ENCODE peak calls at places on chromosomes 11 and 22, in four cellular contexts. Y is body of pancreas; M is mammary epithelial cell; Z is naive thymus-derived CD4-positive, alpha-beta T cell. V is an unnamed sample.

GRCh38 chr11:73308963-73309960 is 1.2 kb downstream of the ARHGEF17 start:
- DNase-seq in Y (peak), M (peak), Z (no peak), V (no peak)

GRCh38 chr11:34050967-34051348 is 573 bp upstream of the CAPRIN1 start:
- DNase-seq in Y (no peak), M (peak), Z (no peak), V (no peak)

GRCh38 chr11:116199182-116199581 is 573.6 kb downstream of the BUD13 start:
- DNase-seq in Y (no peak), M (no peak), Z (no peak), V (no peak)

GRCh38 chr22:35752172-35752832 is 34.6 kb downstream of the APOL5 start:
- DNase-seq in Y (no peak), M (no peak), Z (no peak), V (no peak)

GRCh38 chr11:86678823-86679222 is 6.4 kb upstream of the ME3 start:
- DNase-seq in Y (no peak), M (peak), Z (no peak), V (no peak)

GRCh38 chr22:40728731-40729189 is 49.5 kb downstream of the MCHR1 start:
- DNase-seq in Y (no peak), M (peak), Z (peak), V (peak)

GRCh38 chr22:32106930-32107329 is 52.2 kb downstream of the C22orf42 start:
- DNase-seq in Y (no peak), M (peak), Z (no peak), V (peak)

GRCh38 chr22:31400023-31400397 is 606 bp downstream of the DRG1 start:
- DNase-seq in Y (no peak), M (no peak), Z (no peak), V (no peak)

GRCh38 chr11:68212421-68213134 is 518 bp downstream of the KMT5B start:
- DNase-seq in Y (peak), M (peak), Z (peak), V (peak)

GRCh38 chr11:106540001-106540400 is 462.5 kb downstream of the AASDHPPT start:
- DNase-seq in Y (no peak), M (peak), Z (no peak), V (no peak)

GRCh38 chr11:67056640-67057409 is at the start of gene RHOD:
- DNase-seq in Y (peak), M (peak), Z (peak), V (no peak)

GRCh38 chr11:25838918-25839611 is 492.9 kb upstream of the ANO3 start:
- DNase-seq in Y (no peak), M (no peak), Z (no peak), V (no peak)

GRCh38 chr22:42533638-42533977 is 14.0 kb upstream of the RRP7A start:
- DNase-seq in Y (no peak), M (no peak), Z (no peak), V (no peak)

GRCh38 chr11:64084146-64084961 is 48.6 kb downstream of the FLRT1 start:
- DNase-seq in Y (no peak), M (no peak), Z (no peak), V (no peak)

GRCh38 chr11:66950113-66950535 is 8.1 kb downstream of the PC start:
- DNase-seq in Y (peak), M (peak), Z (no peak), V (no peak)

GRCh38 chr22:35894464-35894878 is 134.2 kb downstream of the RBFOX2 start:
- DNase-seq in Y (no peak), M (peak), Z (no peak), V (no peak)

GRCh38 chr11:110128161-110128560 is 35.0 kb downstream of the ZC3H12C start:
- DNase-seq in Y (no peak), M (no peak), Z (no peak), V (no peak)

GRCh38 chr11:15816996-15817395 is 539.4 kb downstream of the SOX6 start:
- DNase-seq in Y (no peak), M (no peak), Z (no peak), V (no peak)

GRCh38 chr11:82732348-82732733 is 1.3 kb downstream of the FAM181B start:
- DNase-seq in Y (no peak), M (no peak), Z (no peak), V (no peak)

GRCh38 chr22:41357191-41357590 is 24.6 kb upstream of the TEF start:
- DNase-seq in Y (no peak), M (no peak), Z (no peak), V (no peak)

GRCh38 chr11:11279956-11280689 is 72.9 kb downstream of the CSNK2A3 start:
- DNase-seq in Y (no peak), M (no peak), Z (no peak), V (peak)

GRCh38 chr22:17920145-17920605 is 104.2 kb downstream of the MICAL3 start:
- DNase-seq in Y (no peak), M (peak), Z (no peak), V (no peak)

GRCh38 chr11:71236836-71237475 is 15.4 kb downstream of the SHANK2 start:
- DNase-seq in Y (peak), M (no peak), Z (no peak), V (no peak)

GRCh38 chr22:31532060-31532459 is 35.7 kb downstream of the SFI1 start:
- DNase-seq in Y (no peak), M (no peak), Z (no peak), V (no peak)

GRCh38 chr22:44210721-44211120 is 30.0 kb downstream of the PARVG start:
- DNase-seq in Y (no peak), M (no peak), Z (no peak), V (no peak)

GRCh38 chr22:43631846-43632245 is 180.3 kb downstream of the EFCAB6 start:
- DNase-seq in Y (no peak), M (no peak), Z (no peak), V (no peak)

GRCh38 chr11:64071849-64072248 is 36.1 kb downstream of the FLRT1 start:
- DNase-seq in Y (no peak), M (no peak), Z (no peak), V (no peak)

GRCh38 chr11:20090654-20091374 is 69.5 kb downstream of the DBX1 start:
- DNase-seq in Y (no peak), M (no peak), Z (no peak), V (no peak)

GRCh38 chr11:93537767-93538261 is 5.4 kb downstream of the SMCO4 start:
- DNase-seq in Y (no peak), M (peak), Z (no peak), V (no peak)

GRCh38 chr11:91295591-91295990 is 929.0 kb upstream of the FAT3 start:
- DNase-seq in Y (no peak), M (no peak), Z (no peak), V (no peak)

GRCh38 chr11:8192016-8192895 is 23.4 kb upstream of the RIC3 start:
- DNase-seq in Y (peak), M (peak), Z (peak), V (peak)

GRCh38 chr11:73651252-73651651 is 4.9 kb downstream of the PLEKHB1 start:
- DNase-seq in Y (no peak), M (no peak), Z (no peak), V (no peak)

GRCh38 chr22:44543781-44544181 is 45.7 kb upstream of the RTL6 start:
- DNase-seq in Y (no peak), M (no peak), Z (no peak), V (no peak)

GRCh38 chr22:17152340-17152739 is 6.7 kb downstream of the HDHD5 start:
- DNase-seq in Y (no peak), M (no peak), Z (no peak), V (no peak)

GRCh38 chr11:81989093-81989492 is 744.6 kb downstream of the FAM181B start:
- DNase-seq in Y (no peak), M (peak), Z (no peak), V (no peak)

GRCh38 chr11:72232260-72233055 is 7.9 kb downstream of the INPPL1 start:
- DNase-seq in Y (no peak), M (no peak), Z (no peak), V (no peak)

GRCh38 chr11:116257092-116257491 is 515.7 kb downstream of the BUD13 start:
- DNase-seq in Y (no peak), M (no peak), Z (no peak), V (no peak)

GRCh38 chr11:75334976-75335375 is 16.5 kb downstream of the ARRB1 start:
- DNase-seq in Y (no peak), M (no peak), Z (no peak), V (no peak)
- H3K4me3 ChIP-seq in Y (no peak), M (no peak), Z (no peak), V (no peak)

GRCh38 chr22:46079861-46080821 is 70.2 kb upstream of the PPARA start:
- DNase-seq in Y (peak), M (peak), Z (no peak), V (no peak)
- H3K4me3 ChIP-seq in Y (no peak), M (peak), Z (no peak), V (no peak)

GRCh38 chr22:24398409-24398808 is 29.0 kb upstream of the ADORA2A start:
- DNase-seq in Y (no peak), M (no peak), Z (no peak), V (no peak)

GRCh38 chr22:24402460-24403192 is 24.8 kb upstream of the ADORA2A start:
- DNase-seq in Y (peak), M (peak), Z (no peak), V (no peak)

GRCh38 chr22:24401824-24402434 is 25.5 kb upstream of the ADORA2A start:
- DNase-seq in Y (no peak), M (no peak), Z (no peak), V (no peak)

GRCh38 chr22:24400037-24400725 is 27.2 kb upstream of the ADORA2A start:
- DNase-seq in Y (no peak), M (no peak), Z (no peak), V (no peak)

GRCh38 chr22:24400726-24401596 is 26.4 kb upstream of the ADORA2A start:
- DNase-seq in Y (no peak), M (no peak), Z (no peak), V (no peak)
- H3K4me3 ChIP-seq in Y (no peak), M (no peak), Z (no peak), V (no peak)

DNA sequence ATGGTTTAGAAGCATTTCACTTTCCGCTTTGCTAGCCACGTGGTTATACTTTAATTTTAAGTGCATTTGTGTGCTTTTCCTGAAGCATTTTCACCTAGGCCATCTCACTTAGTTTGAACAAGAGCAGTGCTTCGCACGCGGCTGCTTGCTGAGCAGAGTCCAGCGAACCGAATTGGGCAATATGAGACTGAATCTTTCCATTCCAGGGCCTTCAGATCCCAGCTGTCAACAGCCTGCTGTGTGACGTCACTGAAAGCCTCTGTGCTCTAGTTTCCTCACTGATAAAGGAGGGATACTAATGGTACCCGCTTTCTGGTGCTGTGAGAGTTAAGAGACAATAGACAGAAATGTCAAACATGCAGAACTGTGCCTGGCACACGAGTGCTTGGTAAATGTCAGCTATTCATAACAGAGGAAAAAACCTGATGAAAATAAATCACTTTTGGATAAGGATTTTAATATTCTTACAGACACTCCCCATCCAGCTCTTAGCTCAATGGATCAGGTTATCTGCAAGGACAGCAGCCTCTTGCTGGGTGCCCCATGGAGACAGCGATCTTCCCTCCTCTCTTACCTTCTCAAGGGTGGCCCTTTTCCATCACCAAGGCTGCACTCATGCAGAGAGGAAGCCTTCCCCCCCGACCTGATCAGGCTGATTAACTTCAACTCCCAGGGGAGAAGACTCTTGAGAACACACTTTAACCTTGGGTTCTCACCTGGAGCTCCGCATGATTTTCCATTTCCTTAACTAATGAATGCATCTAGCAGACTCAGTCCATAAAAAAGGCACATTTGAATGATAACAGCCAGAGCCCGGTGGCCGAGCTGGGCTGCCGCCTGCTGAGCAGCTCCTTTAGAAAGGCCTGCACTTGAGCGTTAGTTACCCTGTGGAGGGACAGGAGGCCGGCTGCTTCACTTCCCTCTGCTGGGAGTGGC is 3.5 kb upstream of the GLB1L3 start:
- DNase-seq in Y (no peak), M (no peak), Z (no peak), V (no peak)
- H3K4me3 ChIP-seq in Y (no peak), M (no peak), Z (no peak), V (peak)

GRCh38 chr11:79274636-79275315 is 166.1 kb downstream of the TENM4 start:
- DNase-seq in Y (no peak), M (no peak), Z (no peak), V (no peak)
- H3K4me3 ChIP-seq in Y (no peak), M (no peak), Z (no peak), V (no peak)

GRCh38 chr11:60950933-60951610 is 904 bp downstream of the SLC15A3 start:
- DNase-seq in Y (no peak), M (no peak), Z (peak), V (no peak)

GRCh38 chr11:60952742-60953170 is 780 bp upstream of the SLC15A3 start:
- DNase-seq in Y (no peak), M (no peak), Z (no peak), V (no peak)

GRCh38 chr11:60951611-60951908 is 416 bp downstream of the SLC15A3 start:
- DNase-seq in Y (no peak), M (no peak), Z (no peak), V (no peak)

GRCh38 chr11:60953781-60954180 is 1.8 kb upstream of the SLC15A3 start:
- DNase-seq in Y (no peak), M (no peak), Z (no peak), V (no peak)

GRCh38 chr11:60951909-60952741 is at the start of gene SLC15A3:
- DNase-seq in Y (no peak), M (no peak), Z (peak), V (no peak)
- H3K4me3 ChIP-seq in Y (no peak), M (no peak), Z (peak), V (no peak)

DNA sequence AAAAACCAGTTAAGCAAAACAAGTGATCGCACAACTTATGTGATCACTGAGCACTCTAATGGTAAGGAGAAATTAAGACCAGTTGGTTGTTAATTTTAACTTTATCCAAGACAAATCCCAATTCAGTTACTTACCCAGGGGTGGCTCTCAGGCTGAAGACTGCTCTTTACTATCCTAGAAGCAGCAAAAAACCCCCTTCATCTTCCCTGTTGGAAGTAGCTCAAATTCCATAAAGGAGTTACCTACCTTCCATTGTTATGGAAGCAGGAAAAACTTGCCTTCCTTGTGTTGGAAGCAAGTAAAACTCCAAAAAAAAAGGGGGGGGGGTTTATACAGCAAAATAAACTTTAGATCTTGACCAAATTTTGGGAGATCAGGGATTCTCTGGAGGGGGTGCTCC is 5.2 kb upstream of the MRPL16 start:
- DNase-seq in Y (no peak), M (no peak), Z (no peak), V (no peak)
- H3K4me3 ChIP-seq in Y (no peak), M (no peak), Z (no peak), V (no peak)

GRCh38 chr11:21641839-21642238 is 551.0 kb upstream of the ANO5 start:
- DNase-seq in Y (no peak), M (no peak), Z (no peak), V (no peak)

GRCh38 chr11:21635359-21635758 is 557.5 kb upstream of the ANO5 start:
- DNase-seq in Y (no peak), M (no peak), Z (no peak), V (no peak)

GRCh38 chr11:21646351-21646750 is 546.5 kb upstream of the ANO5 start:
- DNase-seq in Y (no peak), M (no peak), Z (no peak), V (no peak)

GRCh38 chr11:21636561-21636960 is 556.3 kb upstream of the ANO5 start:
- DNase-seq in Y (no peak), M (no peak), Z (no peak), V (no peak)

DNA sequence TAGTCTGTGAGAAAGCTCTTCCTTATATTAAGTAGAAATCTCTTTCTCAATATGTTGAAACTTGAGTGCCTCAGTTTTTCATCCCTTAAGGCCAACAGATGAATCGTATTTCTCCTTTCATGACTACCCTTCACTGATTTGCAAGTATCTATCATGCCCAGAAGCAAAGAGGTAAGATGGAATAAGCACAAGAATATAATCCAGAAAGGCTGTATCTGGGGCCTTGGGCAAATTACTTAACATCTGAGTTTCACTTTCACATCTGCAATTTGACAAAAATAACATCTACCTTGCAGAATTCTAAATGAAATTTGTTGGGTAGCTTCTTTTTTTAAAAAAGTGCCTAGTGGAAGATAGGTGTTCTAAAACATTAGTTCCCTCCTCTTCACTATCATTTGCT is 552.4 kb upstream of the ANO5 start:
- DNase-seq in Y (no peak), M (no peak), Z (no peak), V (no peak)
- H3K4me3 ChIP-seq in Y (no peak), M (no peak), Z (no peak), V (no peak)

DNA sequence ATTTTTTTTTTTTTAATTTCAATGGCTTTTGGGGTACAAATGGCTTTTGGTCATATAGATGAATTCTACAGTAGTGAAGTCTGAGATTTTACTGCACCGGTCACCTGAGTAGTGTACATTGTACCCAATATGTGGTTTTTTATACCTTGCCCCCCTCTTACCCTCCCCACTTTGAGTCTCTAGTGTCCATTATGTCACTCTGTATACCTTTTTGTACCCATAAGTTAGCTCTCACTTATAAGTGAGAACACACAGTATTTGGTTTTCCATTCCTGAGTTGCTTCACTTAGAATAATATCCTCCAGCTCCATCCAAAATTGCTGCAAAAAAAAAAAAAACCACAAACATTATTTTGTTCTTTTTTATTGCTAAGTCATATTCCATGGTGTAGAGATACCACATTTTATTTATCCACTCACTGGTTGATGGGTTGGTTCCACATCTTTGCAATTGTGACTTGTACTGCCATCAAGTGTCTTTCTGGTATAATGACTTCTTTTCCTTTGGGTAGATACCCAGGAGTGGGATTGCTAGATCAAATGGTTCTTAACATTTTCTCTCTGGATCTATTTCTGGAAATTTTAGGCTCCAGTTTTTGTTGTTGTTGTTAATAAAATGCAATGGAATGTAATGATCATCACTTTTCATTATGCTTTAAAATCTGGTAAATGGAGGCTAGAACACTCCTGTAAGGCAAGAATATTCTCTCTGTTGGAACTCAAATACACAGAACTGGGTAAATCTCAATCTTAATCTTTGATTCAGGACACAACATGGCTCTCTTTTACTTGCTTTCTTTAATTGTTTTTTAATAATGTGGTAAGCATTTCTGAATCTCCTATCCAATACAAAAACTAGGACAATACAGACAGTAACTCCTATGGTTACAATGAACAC is 10.3 kb downstream of the NEAT1 start:
- DNase-seq in Y (no peak), M (peak), Z (peak), V (no peak)
- H3K4me3 ChIP-seq in Y (no peak), M (no peak), Z (no peak), V (no peak)